ENCODE peak calls at places on chromosomes 1 and 21, in seven cellular contexts. One of them, this sample, is unnamed.

GRCh38 chr1:88029142-88029541 is 654.9 kb upstream of the PKN2 start:
- DNase-seq in tibial artery: no peak
- DNase-seq in activated naive CD8-positive, alpha-beta T cell treated with anti-CD3 and anti-CD28 coated beads, Interleukin-2, amount 50 U/mL, for 24 hours: no peak
- DNase-seq in NCI-H526: no peak
- DNase-seq in sigmoid colon: no peak
- DNase-seq in MV-4-11: peak; percentile 15
- DNase-seq in DMS 273 treated with DMSO at 0.1 percent for 48 hours: no peak
- DNase-seq in this sample: no peak

GRCh38 chr1:245156736-245157505 is 2.1 kb downstream of the KIF26B start:
- DNase-seq in NCI-H526: peak; percentile 68
- DNase-seq in DMS 273 treated with DMSO at 0.1 percent for 48 hours: no peak
- DNase-seq in activated naive CD8-positive, alpha-beta T cell treated with anti-CD3 and anti-CD28 coated beads, Interleukin-2, amount 50 U/mL, for 24 hours: peak; percentile 19
- DNase-seq in tibial artery: no peak
- DNase-seq in MV-4-11: no peak
- DNase-seq in sigmoid colon: no peak
- DNase-seq in this sample: peak; percentile 25

GRCh38 chr1:40252601-40253000 is 4.9 kb downstream of the TMCO2 start:
- DNase-seq in activated naive CD8-positive, alpha-beta T cell treated with anti-CD3 and anti-CD28 coated beads, Interleukin-2, amount 50 U/mL, for 24 hours: no peak
- DNase-seq in MV-4-11: no peak
- DNase-seq in tibial artery: no peak
- DNase-seq in NCI-H526: no peak
- DNase-seq in sigmoid colon: no peak
- DNase-seq in DMS 273 treated with DMSO at 0.1 percent for 48 hours: no peak
- DNase-seq in this sample: no peak

GRCh38 chr1:22139066-22139594 is 3.8 kb downstream of the WNT4 start:
- DNase-seq in sigmoid colon: no peak
- DNase-seq in DMS 273 treated with DMSO at 0.1 percent for 48 hours: no peak
- DNase-seq in MV-4-11: no peak
- DNase-seq in tibial artery: no peak
- DNase-seq in NCI-H526: no peak
- DNase-seq in activated naive CD8-positive, alpha-beta T cell treated with anti-CD3 and anti-CD28 coated beads, Interleukin-2, amount 50 U/mL, for 24 hours: no peak
- DNase-seq in this sample: no peak

GRCh38 chr1:12472798-12473551 is 145.0 kb downstream of the DHRS3 start:
- DNase-seq in NCI-H526: no peak
- DNase-seq in MV-4-11: no peak
- DNase-seq in DMS 273 treated with DMSO at 0.1 percent for 48 hours: no peak
- DNase-seq in sigmoid colon: no peak
- DNase-seq in tibial artery: no peak
- DNase-seq in activated naive CD8-positive, alpha-beta T cell treated with anti-CD3 and anti-CD28 coated beads, Interleukin-2, amount 50 U/mL, for 24 hours: peak; percentile 80
- DNase-seq in this sample: no peak

GRCh38 chr1:199009447-199009846 is 370.6 kb downstream of the PTPRC start:
- DNase-seq in sigmoid colon: no peak
- DNase-seq in DMS 273 treated with DMSO at 0.1 percent for 48 hours: no peak
- DNase-seq in MV-4-11: peak; percentile 83
- DNase-seq in NCI-H526: no peak
- DNase-seq in activated naive CD8-positive, alpha-beta T cell treated with anti-CD3 and anti-CD28 coated beads, Interleukin-2, amount 50 U/mL, for 24 hours: no peak
- DNase-seq in tibial artery: no peak
- DNase-seq in this sample: no peak

GRCh38 chr1:179083031-179083345 is 1.1 kb downstream of the TOR3A start:
- DNase-seq in DMS 273 treated with DMSO at 0.1 percent for 48 hours: no peak
- DNase-seq in activated naive CD8-positive, alpha-beta T cell treated with anti-CD3 and anti-CD28 coated beads, Interleukin-2, amount 50 U/mL, for 24 hours: no peak
- DNase-seq in MV-4-11: peak; percentile 24
- DNase-seq in sigmoid colon: no peak
- DNase-seq in NCI-H526: no peak
- DNase-seq in tibial artery: no peak
- DNase-seq in this sample: peak; percentile 39

GRCh38 chr21:26444646-26445045 is 128.4 kb downstream of the CYYR1 start:
- DNase-seq in tibial artery: no peak
- DNase-seq in DMS 273 treated with DMSO at 0.1 percent for 48 hours: no peak
- DNase-seq in activated naive CD8-positive, alpha-beta T cell treated with anti-CD3 and anti-CD28 coated beads, Interleukin-2, amount 50 U/mL, for 24 hours: no peak
- DNase-seq in sigmoid colon: no peak
- DNase-seq in NCI-H526: no peak
- DNase-seq in MV-4-11: no peak
- DNase-seq in this sample: no peak

GRCh38 chr1:225467193-225468020 is 39.6 kb upstream of the LBR start:
- DNase-seq in sigmoid colon: peak; percentile 87
- DNase-seq in activated naive CD8-positive, alpha-beta T cell treated with anti-CD3 and anti-CD28 coated beads, Interleukin-2, amount 50 U/mL, for 24 hours: peak; percentile 83
- DNase-seq in tibial artery: peak; percentile 67
- DNase-seq in MV-4-11: peak; percentile 88
- DNase-seq in NCI-H526: no peak
- DNase-seq in DMS 273 treated with DMSO at 0.1 percent for 48 hours: no peak
- DNase-seq in this sample: peak; percentile 92

GRCh38 chr1:16956775-16957174 is 23.6 kb downstream of the MFAP2 start:
- DNase-seq in activated naive CD8-positive, alpha-beta T cell treated with anti-CD3 and anti-CD28 coated beads, Interleukin-2, amount 50 U/mL, for 24 hours: no peak
- DNase-seq in NCI-H526: no peak
- DNase-seq in sigmoid colon: no peak
- DNase-seq in tibial artery: no peak
- DNase-seq in MV-4-11: no peak
- DNase-seq in DMS 273 treated with DMSO at 0.1 percent for 48 hours: no peak
- DNase-seq in this sample: no peak

GRCh38 chr1:228009828-228010775 is 3.3 kb downstream of the WNT3A start:
- DNase-seq in tibial artery: no peak
- DNase-seq in DMS 273 treated with DMSO at 0.1 percent for 48 hours: no peak
- DNase-seq in NCI-H526: peak; percentile 74
- DNase-seq in MV-4-11: no peak
- DNase-seq in activated naive CD8-positive, alpha-beta T cell treated with anti-CD3 and anti-CD28 coated beads, Interleukin-2, amount 50 U/mL, for 24 hours: no peak
- DNase-seq in sigmoid colon: peak; percentile 50
- DNase-seq in this sample: peak; percentile 55

GRCh38 chr21:45574081-45574501 is 31.9 kb upstream of the SLC19A1 start:
- DNase-seq in tibial artery: no peak
- DNase-seq in sigmoid colon: peak; percentile 59
- DNase-seq in MV-4-11: no peak
- DNase-seq in DMS 273 treated with DMSO at 0.1 percent for 48 hours: no peak
- DNase-seq in activated naive CD8-positive, alpha-beta T cell treated with anti-CD3 and anti-CD28 coated beads, Interleukin-2, amount 50 U/mL, for 24 hours: no peak
- DNase-seq in NCI-H526: no peak
- DNase-seq in this sample: no peak

GRCh38 chr1:6419397-6419802 is 319 bp downstream of the HES2 start:
- DNase-seq in activated naive CD8-positive, alpha-beta T cell treated with anti-CD3 and anti-CD28 coated beads, Interleukin-2, amount 50 U/mL, for 24 hours: no peak
- DNase-seq in DMS 273 treated with DMSO at 0.1 percent for 48 hours: no peak
- DNase-seq in MV-4-11: no peak
- DNase-seq in NCI-H526: peak; percentile 89
- DNase-seq in sigmoid colon: no peak
- DNase-seq in tibial artery: no peak
- DNase-seq in this sample: no peak

GRCh38 chr1:71593523-71593922 is 512.7 kb upstream of the ZRANB2 start:
- DNase-seq in DMS 273 treated with DMSO at 0.1 percent for 48 hours: no peak
- DNase-seq in activated naive CD8-positive, alpha-beta T cell treated with anti-CD3 and anti-CD28 coated beads, Interleukin-2, amount 50 U/mL, for 24 hours: no peak
- DNase-seq in NCI-H526: peak; percentile 24
- DNase-seq in sigmoid colon: no peak
- DNase-seq in MV-4-11: peak; percentile 58
- DNase-seq in tibial artery: no peak
- DNase-seq in this sample: no peak

GRCh38 chr1:215279682-215280081 is 197.1 kb downstream of the KCNK2 start:
- DNase-seq in MV-4-11: no peak
- DNase-seq in NCI-H526: no peak
- DNase-seq in sigmoid colon: no peak
- DNase-seq in tibial artery: no peak
- DNase-seq in DMS 273 treated with DMSO at 0.1 percent for 48 hours: no peak
- DNase-seq in activated naive CD8-positive, alpha-beta T cell treated with anti-CD3 and anti-CD28 coated beads, Interleukin-2, amount 50 U/mL, for 24 hours: no peak
- DNase-seq in this sample: no peak

GRCh38 chr1:11793819-11794218 is 11.9 kb downstream of the MTHFR start:
- DNase-seq in activated naive CD8-positive, alpha-beta T cell treated with anti-CD3 and anti-CD28 coated beads, Interleukin-2, amount 50 U/mL, for 24 hours: no peak
- DNase-seq in DMS 273 treated with DMSO at 0.1 percent for 48 hours: no peak
- DNase-seq in NCI-H526: no peak
- DNase-seq in MV-4-11: no peak
- DNase-seq in sigmoid colon: peak; percentile 59
- DNase-seq in tibial artery: no peak
- DNase-seq in this sample: no peak

GRCh38 chr21:26027696-26028095 is 142.9 kb downstream of the APP start:
- DNase-seq in tibial artery: no peak
- DNase-seq in DMS 273 treated with DMSO at 0.1 percent for 48 hours: no peak
- DNase-seq in MV-4-11: no peak
- DNase-seq in sigmoid colon: no peak
- DNase-seq in activated naive CD8-positive, alpha-beta T cell treated with anti-CD3 and anti-CD28 coated beads, Interleukin-2, amount 50 U/mL, for 24 hours: no peak
- DNase-seq in NCI-H526: no peak
- DNase-seq in this sample: no peak

GRCh38 chr1:67485046-67485811 is 55.0 kb upstream of the SERBP1 start:
- DNase-seq in activated naive CD8-positive, alpha-beta T cell treated with anti-CD3 and anti-CD28 coated beads, Interleukin-2, amount 50 U/mL, for 24 hours: no peak
- DNase-seq in sigmoid colon: no peak
- DNase-seq in MV-4-11: no peak
- DNase-seq in NCI-H526: no peak
- DNase-seq in DMS 273 treated with DMSO at 0.1 percent for 48 hours: no peak
- DNase-seq in tibial artery: no peak
- DNase-seq in this sample: no peak

GRCh38 chr1:67824771-67825170 is 8.5 kb downstream of the GNG12 start:
- DNase-seq in activated naive CD8-positive, alpha-beta T cell treated with anti-CD3 and anti-CD28 coated beads, Interleukin-2, amount 50 U/mL, for 24 hours: no peak
- DNase-seq in MV-4-11: no peak
- DNase-seq in NCI-H526: no peak
- DNase-seq in DMS 273 treated with DMSO at 0.1 percent for 48 hours: no peak
- DNase-seq in tibial artery: no peak
- DNase-seq in sigmoid colon: no peak
- DNase-seq in this sample: no peak

GRCh38 chr1:48066951-48067350 is 69.8 kb upstream of the TRABD2B start:
- DNase-seq in NCI-H526: no peak
- DNase-seq in MV-4-11: no peak
- DNase-seq in activated naive CD8-positive, alpha-beta T cell treated with anti-CD3 and anti-CD28 coated beads, Interleukin-2, amount 50 U/mL, for 24 hours: no peak
- DNase-seq in DMS 273 treated with DMSO at 0.1 percent for 48 hours: no peak
- DNase-seq in sigmoid colon: no peak
- DNase-seq in tibial artery: no peak
- DNase-seq in this sample: no peak

GRCh38 chr1:45569962-45570581 is 13.8 kb upstream of the NASP start:
- DNase-seq in DMS 273 treated with DMSO at 0.1 percent for 48 hours: peak; percentile 47
- DNase-seq in tibial artery: peak; percentile 55
- DNase-seq in sigmoid colon: peak; percentile 87
- DNase-seq in MV-4-11: peak; percentile 62
- DNase-seq in activated naive CD8-positive, alpha-beta T cell treated with anti-CD3 and anti-CD28 coated beads, Interleukin-2, amount 50 U/mL, for 24 hours: peak; percentile 69
- DNase-seq in NCI-H526: peak; percentile 86
- DNase-seq in this sample: peak; percentile 76

GRCh38 chr1:145906954-145907755 is 2.7 kb downstream of the ITGA10 start:
- DNase-seq in MV-4-11: no peak
- DNase-seq in sigmoid colon: no peak
- DNase-seq in DMS 273 treated with DMSO at 0.1 percent for 48 hours: no peak
- DNase-seq in tibial artery: no peak
- DNase-seq in NCI-H526: no peak
- DNase-seq in activated naive CD8-positive, alpha-beta T cell treated with anti-CD3 and anti-CD28 coated beads, Interleukin-2, amount 50 U/mL, for 24 hours: no peak
- DNase-seq in this sample: no peak

GRCh38 chr1:209556159-209556690 is 27.3 kb upstream of the CAMK1G start:
- DNase-seq in sigmoid colon: no peak
- DNase-seq in tibial artery: no peak
- DNase-seq in NCI-H526: no peak
- DNase-seq in DMS 273 treated with DMSO at 0.1 percent for 48 hours: no peak
- DNase-seq in activated naive CD8-positive, alpha-beta T cell treated with anti-CD3 and anti-CD28 coated beads, Interleukin-2, amount 50 U/mL, for 24 hours: no peak
- DNase-seq in MV-4-11: no peak
- DNase-seq in this sample: no peak

GRCh38 chr21:14862794-14863720 is 201.7 kb downstream of the NRIP1 start:
- DNase-seq in MV-4-11: no peak
- DNase-seq in activated naive CD8-positive, alpha-beta T cell treated with anti-CD3 and anti-CD28 coated beads, Interleukin-2, amount 50 U/mL, for 24 hours: peak; percentile 12
- DNase-seq in tibial artery: no peak
- DNase-seq in sigmoid colon: no peak
- DNase-seq in DMS 273 treated with DMSO at 0.1 percent for 48 hours: no peak
- DNase-seq in NCI-H526: peak; percentile 45
- DNase-seq in this sample: peak; percentile 28

GRCh38 chr1:180507826-180508724 is 5.7 kb upstream of the ACBD6 start:
- DNase-seq in sigmoid colon: no peak
- DNase-seq in DMS 273 treated with DMSO at 0.1 percent for 48 hours: no peak
- DNase-seq in tibial artery: no peak
- DNase-seq in NCI-H526: no peak
- DNase-seq in MV-4-11: peak; percentile 6
- DNase-seq in activated naive CD8-positive, alpha-beta T cell treated with anti-CD3 and anti-CD28 coated beads, Interleukin-2, amount 50 U/mL, for 24 hours: no peak
- DNase-seq in this sample: peak; percentile 20

GRCh38 chr1:185632659-185633428 is 101.3 kb upstream of the HMCN1 start:
- DNase-seq in sigmoid colon: no peak
- DNase-seq in MV-4-11: peak; percentile 99
- DNase-seq in NCI-H526: no peak
- DNase-seq in activated naive CD8-positive, alpha-beta T cell treated with anti-CD3 and anti-CD28 coated beads, Interleukin-2, amount 50 U/mL, for 24 hours: no peak
- DNase-seq in DMS 273 treated with DMSO at 0.1 percent for 48 hours: no peak
- DNase-seq in tibial artery: no peak
- DNase-seq in this sample: no peak

GRCh38 chr1:92655197-92655801 is 129.6 kb downstream of the EVI5 start:
- DNase-seq in DMS 273 treated with DMSO at 0.1 percent for 48 hours: no peak
- DNase-seq in tibial artery: no peak
- DNase-seq in NCI-H526: no peak
- DNase-seq in MV-4-11: no peak
- DNase-seq in activated naive CD8-positive, alpha-beta T cell treated with anti-CD3 and anti-CD28 coated beads, Interleukin-2, amount 50 U/mL, for 24 hours: no peak
- DNase-seq in sigmoid colon: no peak
- DNase-seq in this sample: no peak

GRCh38 chr1:224880593-224881307 is 48.7 kb upstream of the DNAH14 start:
- DNase-seq in DMS 273 treated with DMSO at 0.1 percent for 48 hours: no peak
- DNase-seq in MV-4-11: no peak
- DNase-seq in sigmoid colon: no peak
- DNase-seq in NCI-H526: no peak
- DNase-seq in activated naive CD8-positive, alpha-beta T cell treated with anti-CD3 and anti-CD28 coated beads, Interleukin-2, amount 50 U/mL, for 24 hours: no peak
- DNase-seq in tibial artery: no peak
- DNase-seq in this sample: no peak

GRCh38 chr1:172609528-172609927 is 49.4 kb upstream of the FASLG start:
- DNase-seq in DMS 273 treated with DMSO at 0.1 percent for 48 hours: no peak
- DNase-seq in NCI-H526: peak; percentile 45
- DNase-seq in activated naive CD8-positive, alpha-beta T cell treated with anti-CD3 and anti-CD28 coated beads, Interleukin-2, amount 50 U/mL, for 24 hours: no peak
- DNase-seq in sigmoid colon: no peak
- DNase-seq in MV-4-11: no peak
- DNase-seq in tibial artery: no peak
- DNase-seq in this sample: no peak

GRCh38 chr21:36282568-36283230 is 37.3 kb upstream of the MORC3 start:
- DNase-seq in sigmoid colon: no peak
- DNase-seq in DMS 273 treated with DMSO at 0.1 percent for 48 hours: no peak
- DNase-seq in tibial artery: no peak
- DNase-seq in activated naive CD8-positive, alpha-beta T cell treated with anti-CD3 and anti-CD28 coated beads, Interleukin-2, amount 50 U/mL, for 24 hours: no peak
- DNase-seq in MV-4-11: peak; percentile 74
- DNase-seq in NCI-H526: no peak
- DNase-seq in this sample: no peak

GRCh38 chr21:45335761-45336534 is 48.3 kb upstream of the POFUT2 start:
- DNase-seq in NCI-H526: no peak
- DNase-seq in DMS 273 treated with DMSO at 0.1 percent for 48 hours: no peak
- DNase-seq in tibial artery: no peak
- DNase-seq in activated naive CD8-positive, alpha-beta T cell treated with anti-CD3 and anti-CD28 coated beads, Interleukin-2, amount 50 U/mL, for 24 hours: no peak
- DNase-seq in MV-4-11: no peak
- DNase-seq in sigmoid colon: peak; percentile 58
- DNase-seq in this sample: no peak

GRCh38 chr1:110647254-110647891 is 27.4 kb downstream of the KCNA3 start:
- DNase-seq in sigmoid colon: no peak
- DNase-seq in DMS 273 treated with DMSO at 0.1 percent for 48 hours: no peak
- DNase-seq in tibial artery: no peak
- DNase-seq in NCI-H526: no peak
- DNase-seq in MV-4-11: peak; percentile 88
- DNase-seq in activated naive CD8-positive, alpha-beta T cell treated with anti-CD3 and anti-CD28 coated beads, Interleukin-2, amount 50 U/mL, for 24 hours: no peak
- DNase-seq in this sample: no peak

GRCh38 chr1:201504799-201505504 is 2.0 kb downstream of the CSRP1 start:
- DNase-seq in sigmoid colon: peak; percentile 70
- DNase-seq in activated naive CD8-positive, alpha-beta T cell treated with anti-CD3 and anti-CD28 coated beads, Interleukin-2, amount 50 U/mL, for 24 hours: no peak
- DNase-seq in DMS 273 treated with DMSO at 0.1 percent for 48 hours: no peak
- DNase-seq in MV-4-11: no peak
- DNase-seq in tibial artery: no peak
- DNase-seq in NCI-H526: peak; percentile 11
- DNase-seq in this sample: peak; percentile 70

GRCh38 chr1:64183985-64184440 is 19.4 kb upstream of the UBE2U start:
- DNase-seq in NCI-H526: no peak
- DNase-seq in activated naive CD8-positive, alpha-beta T cell treated with anti-CD3 and anti-CD28 coated beads, Interleukin-2, amount 50 U/mL, for 24 hours: no peak
- DNase-seq in tibial artery: no peak
- DNase-seq in sigmoid colon: no peak
- DNase-seq in MV-4-11: no peak
- DNase-seq in DMS 273 treated with DMSO at 0.1 percent for 48 hours: no peak
- DNase-seq in this sample: no peak